ENCODE peak calls at places on chromosomes 5 and 9, in four cellular contexts. O is GDM1, H is SJSA1, W is posterior cingulate gyrus. N is an unnamed sample.

GRCh38 chr9:83431470-83432060 is 106.6 kb downstream of the FRMD3 start:
- DNase-seq in O (no peak), H (no peak), W (no peak), N (no peak)

GRCh38 chr5:174573210-174574014 is 151.0 kb upstream of the MSX2 start:
- DNase-seq in H (no peak), O (no peak), W (no peak), N (no peak)

GRCh38 chr9:108530141-108530540 is 325.6 kb downstream of the ACTL7B start:
- DNase-seq in O (no peak), W (no peak), H (no peak), N (no peak)

GRCh38 chr5:141734501-141735231 is 52.6 kb upstream of the ARAP3 start:
- DNase-seq in O (no peak), H (peak), W (no peak), N (no peak)

GRCh38 chr5:56876325-56876724 is 33.1 kb upstream of the SETD9 start:
- DNase-seq in W (no peak), O (no peak), H (no peak), N (no peak)

GRCh38 chr5:3377831-3378230 is 217.8 kb upstream of the IRX1 start:
- DNase-seq in W (no peak), H (no peak), O (no peak), N (no peak)

GRCh38 chr9:99465231-99465891 is 243.3 kb downstream of the SEC61B start:
- DNase-seq in H (no peak), O (no peak), W (peak), N (peak)

GRCh38 chr5:103224118-103224893 is 34.3 kb upstream of the MACIR start:
- DNase-seq in H (peak), W (no peak), O (peak), N (peak)

GRCh38 chr5:39452846-39453245 is 28.1 kb upstream of the DAB2 start:
- DNase-seq in O (no peak), W (no peak), H (no peak), N (no peak)

GRCh38 chr5:105508519-105508918 is 1945.9 kb upstream of the NUDT12 start:
- DNase-seq in W (no peak), H (no peak), O (no peak), N (no peak)

GRCh38 chr9:2297771-2298170 is 282.6 kb downstream of the SMARCA2 start:
- DNase-seq in O (no peak), W (no peak), H (no peak), N (no peak)

N was measured in substantia nigra.